ENCODE peak calls at places on chromosomes 6 and 20, in ten cellular contexts. M is breast epithelium, K is fibroblast of lung, X is endothelial cell of umbilical vein, U is neural crest cell, Q is stomach, F is endothelial cell, Z is cardiac muscle cell, E is BE2C, A is heart left ventricle. S is an unnamed sample.

GRCh38 chr20:40317156-40317790 is 371.8 kb downstream of the MAFB start:
- DNase-seq in M (peak), K (no peak), X (no peak), U (no peak), Q (no peak), F (no peak), Z (no peak), E (no peak), A (no peak), S (no peak)

GRCh38 chr6:20211037-20211940 is 980 bp downstream of the MBOAT1 start:
- DNase-seq in M (peak), K (peak), X (peak), U (no peak), Q (peak), F (no peak), Z (no peak), E (no peak), A (no peak), S (peak)

GRCh38 chr20:55386686-55387085 is 618.6 kb downstream of the CBLN4 start:
- DNase-seq in M (no peak), K (no peak), X (no peak), U (no peak), Q (no peak), F (no peak), Z (no peak), E (no peak), A (no peak), S (peak)

GRCh38 chr6:33197431-33198048 is 2.9 kb downstream of the RXRB start:
- DNase-seq in M (no peak), K (peak), X (peak), U (peak), Q (peak), F (no peak), Z (peak), E (peak), A (no peak), S (peak)

GRCh38 chr6:122615409-122615808 is 5.2 kb downstream of the PKIB start:
- DNase-seq in M (no peak), K (no peak), X (no peak), U (no peak), Q (no peak), F (no peak), Z (no peak), E (no peak), A (no peak), S (no peak)

GRCh38 chr6:52285174-52286068 is 879 bp upstream of the MCM3 start:
- DNase-seq in M (no peak), K (peak), X (no peak), U (no peak), Q (no peak), F (no peak), Z (peak), E (no peak), A (no peak), S (no peak)

GRCh38 chr20:25308671-25309394 is 60.9 kb downstream of the PYGB start:
- DNase-seq in M (no peak), K (peak), X (no peak), U (no peak), Q (no peak), F (no peak), Z (peak), E (no peak), A (no peak), S (no peak)

GRCh38 chr6:56279346-56280080 is 32.1 kb upstream of the COL21A1 start:
- DNase-seq in M (no peak), K (no peak), X (peak), U (no peak), Q (no peak), F (no peak), Z (peak), E (no peak), A (no peak), S (peak)

GRCh38 chr20:16674243-16674642 is 55.6 kb upstream of the SNRPB2 start:
- DNase-seq in M (no peak), K (no peak), X (no peak), U (no peak), Q (no peak), F (no peak), Z (no peak), E (no peak), A (no peak), S (no peak)

GRCh38 chr20:23121766-23122095 is 35.6 kb upstream of the CD93 start:
- DNase-seq in M (no peak), K (no peak), X (no peak), U (no peak), Q (no peak), F (no peak), Z (no peak), E (no peak), A (no peak), S (no peak)

GRCh38 chr20:10217517-10218410 is 866 bp upstream of the SNAP25 start:
- DNase-seq in M (peak), K (peak), X (peak), U (peak), Q (no peak), F (peak), Z (peak), E (peak), A (no peak), S (peak)

GRCh38 chr20:57656252-57656820 is 36.1 kb upstream of the ZBP1 start:
- DNase-seq in M (no peak), K (no peak), X (no peak), U (no peak), Q (peak), F (peak), Z (no peak), E (no peak), A (peak), S (no peak)

GRCh38 chr6:22827760-22828159 is 258.4 kb downstream of the HDGFL1 start:
- DNase-seq in M (no peak), K (no peak), X (no peak), U (no peak), Q (no peak), F (no peak), Z (peak), E (no peak), A (no peak), S (no peak)

GRCh38 chr6:36094238-36094637 is 36.1 kb upstream of the MAPK13 start:
- DNase-seq in M (no peak), K (no peak), X (no peak), U (no peak), Q (no peak), F (no peak), Z (no peak), E (no peak), A (no peak), S (no peak)

GRCh38 chr20:14919473-14920157 is 582.2 kb upstream of the FLRT3 start:
- DNase-seq in M (no peak), K (no peak), X (peak), U (no peak), Q (peak), F (no peak), Z (no peak), E (peak), A (no peak), S (peak)

GRCh38 chr20:57710841-57711240 is 1.0 kb upstream of the PMEPA1 start:
- DNase-seq in M (no peak), K (no peak), X (peak), U (no peak), Q (no peak), F (no peak), Z (no peak), E (no peak), A (no peak), S (no peak)

GRCh38 chr6:14066782-14067406 is 50.7 kb upstream of the CD83 start:
- DNase-seq in M (peak), K (peak), X (peak), U (no peak), Q (no peak), F (peak), Z (peak), E (peak), A (no peak), S (peak)

GRCh38 chr6:119067091-119067490 is 11.4 kb downstream of the FAM184A start:
- DNase-seq in M (no peak), K (no peak), X (no peak), U (no peak), Q (no peak), F (no peak), Z (no peak), E (no peak), A (no peak), S (no peak)

GRCh38 chr6:43773050-43773956 is 3.3 kb downstream of the VEGFA start:
- DNase-seq in M (peak), K (peak), X (peak), U (no peak), Q (peak), F (peak), Z (peak), E (peak), A (peak), S (peak)

GRCh38 chr6:123016431-123017110 is 20.5 kb downstream of the CLVS2 start:
- DNase-seq in M (no peak), K (no peak), X (no peak), U (no peak), Q (no peak), F (no peak), Z (no peak), E (no peak), A (no peak), S (no peak)

GRCh38 chr6:47524136-47524840 is 46.7 kb downstream of the CD2AP start:
- DNase-seq in M (no peak), K (no peak), X (peak), U (no peak), Q (no peak), F (no peak), Z (peak), E (no peak), A (no peak), S (no peak)

GRCh38 chr20:10047427-10047826 is 12.6 kb downstream of the ANKEF1 start:
- DNase-seq in M (no peak), K (peak), X (no peak), U (peak), Q (no peak), F (peak), Z (peak), E (peak), A (no peak), S (no peak)

GRCh38 chr6:136723780-136724179 is 68.5 kb downstream of the MAP3K5 start:
- DNase-seq in M (no peak), K (no peak), X (peak), U (no peak), Q (no peak), F (no peak), Z (no peak), E (no peak), A (no peak), S (peak)

GRCh38 chr20:23270427-23270911 is 80.1 kb upstream of the NXT1 start:
- DNase-seq in M (no peak), K (peak), X (peak), U (no peak), Q (no peak), F (peak), Z (peak), E (no peak), A (no peak), S (peak)

GRCh38 chr6:109834131-109834530 is 143.0 kb downstream of the FIG4 start:
- DNase-seq in M (no peak), K (peak), X (no peak), U (no peak), Q (no peak), F (no peak), Z (no peak), E (no peak), A (no peak), S (no peak)

GRCh38 chr6:42347456-42347855 is 104.3 kb downstream of the TRERF1 start:
- DNase-seq in M (no peak), K (no peak), X (no peak), U (no peak), Q (no peak), F (no peak), Z (no peak), E (no peak), A (no peak), S (no peak)

GRCh38 chr20:55893031-55893430 is 112.3 kb downstream of the CBLN4 start:
- DNase-seq in M (no peak), K (no peak), X (no peak), U (no peak), Q (no peak), F (no peak), Z (no peak), E (no peak), A (no peak), S (peak)

GRCh38 chr6:5318617-5319016 is 57.3 kb downstream of the FARS2 start:
- DNase-seq in M (no peak), K (no peak), X (no peak), U (no peak), Q (no peak), F (no peak), Z (no peak), E (peak), A (no peak), S (no peak)

GRCh38 chr6:36914227-36914794 is 28.6 kb downstream of the C6orf89 start:
- DNase-seq in M (peak), K (peak), X (peak), U (no peak), Q (peak), F (peak), Z (no peak), E (no peak), A (no peak), S (peak)

GRCh38 chr6:144334150-144334708 is 49.1 kb downstream of the UTRN start:
- DNase-seq in M (no peak), K (no peak), X (no peak), U (no peak), Q (no peak), F (no peak), Z (no peak), E (no peak), A (peak), S (no peak)

GRCh38 chr6:11740875-11741274 is 37.7 kb downstream of the ADTRP start:
- DNase-seq in M (no peak), K (no peak), X (no peak), U (no peak), Q (no peak), F (no peak), Z (no peak), E (no peak), A (no peak), S (no peak)

GRCh38 chr6:1027795-1028569 is 283.9 kb upstream of the FOXQ1 start:
- DNase-seq in M (no peak), K (peak), X (no peak), U (no peak), Q (no peak), F (no peak), Z (no peak), E (no peak), A (no peak), S (no peak)

GRCh38 chr6:6766230-6766905 is 177.8 kb downstream of the LY86 start:
- DNase-seq in M (no peak), K (no peak), X (no peak), U (no peak), Q (no peak), F (no peak), Z (no peak), E (no peak), A (no peak), S (no peak)

GRCh38 chr20:50251383-50251748 is 60.7 kb downstream of the CEBPB start:
- DNase-seq in M (no peak), K (no peak), X (no peak), U (no peak), Q (no peak), F (no peak), Z (no peak), E (no peak), A (no peak), S (no peak)

GRCh38 chr20:25499031-25499430 is 86.3 kb downstream of the NINL start:
- DNase-seq in M (no peak), K (no peak), X (no peak), U (no peak), Q (no peak), F (no peak), Z (no peak), E (no peak), A (no peak), S (no peak)

GRCh38 chr6:161100072-161100471 is 108.5 kb downstream of the MAP3K4 start:
- DNase-seq in M (no peak), K (no peak), X (no peak), U (no peak), Q (no peak), F (no peak), Z (no peak), E (peak), A (no peak), S (no peak)

GRCh38 chr6:31659649-31660223 is 842 bp downstream of the C6orf47 start:
- DNase-seq in M (no peak), K (peak), X (peak), U (no peak), Q (no peak), F (no peak), Z (peak), E (no peak), A (no peak), S (peak)

GRCh38 chr20:32052792-32053362 is 835 bp downstream of the HCK start:
- DNase-seq in M (no peak), K (no peak), X (no peak), U (no peak), Q (peak), F (no peak), Z (no peak), E (no peak), A (peak), S (no peak)

DNA sequence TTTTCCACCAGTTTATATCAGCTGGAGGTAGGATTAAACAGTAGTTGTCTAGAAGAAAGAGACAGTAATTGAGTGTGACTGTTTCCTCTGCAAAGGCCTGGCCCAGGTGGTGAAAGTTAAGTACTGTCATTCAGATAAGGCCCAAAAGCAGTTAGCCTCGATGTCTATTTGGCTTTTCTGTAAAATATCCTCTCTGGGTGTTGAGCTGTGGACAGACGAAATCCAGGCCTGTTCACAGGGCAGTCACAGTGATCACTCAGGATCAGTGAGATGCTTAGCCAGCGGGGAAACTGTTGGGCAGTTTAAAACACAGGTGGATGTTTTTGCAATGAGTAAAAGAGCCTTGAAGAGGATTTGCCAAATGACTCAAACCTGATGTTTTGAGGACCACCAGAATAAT is 22.0 kb upstream of the PRDM1 start:
- DNase-seq in M (no peak), K (no peak), X (no peak), U (no peak), Q (no peak), F (no peak), Z (no peak), E (peak), A (no peak), S (no peak)
- TF ChIP-seq CTCF in M (no peak), K (no peak), X (no peak), U (no peak), Q (no peak), F (no peak), Z (no peak), E (no peak), A (no peak), S (no peak)

GRCh38 chr20:44196278-44196677 is 9.3 kb upstream of the JPH2 start:
- DNase-seq in M (no peak), K (no peak), X (no peak), U (no peak), Q (no peak), F (no peak), Z (no peak), E (no peak), A (no peak), S (no peak)
- TF ChIP-seq CTCF in M (no peak), K (no peak), X (no peak), U (peak), Q (no peak), F (no peak), Z (peak), E (peak), A (no peak), S (no peak)

GRCh38 chr6:169954977-169955376 is 203.6 kb downstream of the ERMARD start:
- DNase-seq in M (no peak), K (no peak), X (no peak), U (no peak), Q (no peak), F (no peak), Z (no peak), E (no peak), A (no peak), S (no peak)

GRCh38 chr6:169953686-169954085 is 202.3 kb downstream of the ERMARD start:
- DNase-seq in M (no peak), K (no peak), X (no peak), U (no peak), Q (peak), F (no peak), Z (no peak), E (no peak), A (no peak), S (no peak)

GRCh38 chr6:169949501-169950097 is 198.2 kb downstream of the ERMARD start:
- DNase-seq in M (no peak), K (no peak), X (no peak), U (no peak), Q (no peak), F (no peak), Z (no peak), E (no peak), A (no peak), S (no peak)

GRCh38 chr6:169955796-169956493 is 204.5 kb downstream of the ERMARD start:
- DNase-seq in M (peak), K (no peak), X (no peak), U (no peak), Q (peak), F (no peak), Z (no peak), E (no peak), A (no peak), S (no peak)

GRCh38 chr6:169950558-169950957 is 199.1 kb downstream of the ERMARD start:
- DNase-seq in M (no peak), K (peak), X (no peak), U (no peak), Q (peak), F (no peak), Z (peak), E (peak), A (no peak), S (peak)
- TF ChIP-seq CTCF in M (no peak), K (peak), X (no peak), U (peak), Q (no peak), F (no peak), Z (peak), E (peak), A (peak), S (peak)

DNA sequence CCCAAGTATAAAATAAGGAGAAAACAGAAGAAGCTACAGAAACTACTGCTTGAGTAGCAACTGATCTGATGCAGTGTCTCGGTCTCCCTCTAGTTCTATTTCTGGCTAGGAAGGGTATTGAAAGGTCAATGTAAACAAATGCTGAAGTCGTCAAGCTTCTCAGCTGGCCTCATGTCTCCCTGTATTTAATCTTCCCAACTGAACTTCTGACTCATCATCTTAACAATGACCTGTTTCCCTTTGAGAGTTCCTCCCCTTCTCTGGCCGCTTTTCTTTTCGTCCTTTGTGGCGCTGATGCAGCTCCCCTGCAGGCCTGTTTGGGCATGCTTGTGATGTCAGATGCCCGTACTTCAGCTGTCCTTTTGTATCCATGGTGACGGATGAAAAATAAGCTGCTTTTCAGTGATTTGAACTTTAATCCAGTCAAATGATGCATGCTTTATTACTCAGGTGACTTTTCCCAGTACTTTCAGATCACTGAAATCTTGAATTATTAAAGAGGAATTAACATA is 7.8 kb upstream of the LCA5 start:
- DNase-seq in M (peak), K (peak), X (peak), U (peak), Q (peak), F (peak), Z (peak), E (peak), A (peak), S (peak)
- TF ChIP-seq CTCF in M (peak), K (peak), X (peak), U (peak), Q (no peak), F (peak), Z (peak), E (peak), A (peak), S (peak)

GRCh38 chr6:139374357-139375238 is at the start of gene CITED2:
- DNase-seq in M (peak), K (peak), X (peak), U (peak), Q (peak), F (peak), Z (peak), E (peak), A (peak), S (peak)
- TF ChIP-seq CTCF in M (peak), K (no peak), X (no peak), U (peak), Q (no peak), F (peak), Z (peak), E (peak), A (peak), S (peak)

GRCh38 chr6:128333581-128334223 is 186.7 kb downstream of the PTPRK start:
- DNase-seq in M (no peak), K (no peak), X (no peak), U (no peak), Q (no peak), F (no peak), Z (peak), E (no peak), A (no peak), S (no peak)

GRCh38 chr6:128323011-128323410 is 197.4 kb downstream of the PTPRK start:
- DNase-seq in M (no peak), K (no peak), X (no peak), U (no peak), Q (no peak), F (no peak), Z (no peak), E (no peak), A (no peak), S (no peak)

DNA sequence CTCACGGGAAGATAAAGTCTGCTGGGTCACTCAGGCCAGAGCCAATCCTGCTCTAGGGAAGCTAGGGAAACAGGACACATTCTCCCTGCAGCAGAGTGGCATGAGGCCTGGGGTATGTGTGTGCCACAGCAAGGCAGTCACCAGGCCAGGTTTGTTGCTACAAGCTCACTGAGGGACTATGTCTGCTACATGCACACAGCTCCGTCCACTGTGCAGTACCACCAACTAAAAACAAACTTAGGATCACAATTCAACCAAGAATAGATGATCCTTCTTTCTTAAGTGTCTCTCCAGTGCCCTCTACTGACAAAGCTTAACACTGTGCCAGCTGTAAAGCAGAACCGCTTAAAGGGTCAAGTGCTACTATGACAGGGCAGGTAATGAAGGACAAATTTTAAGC is 192.5 kb downstream of the PTPRK start:
- DNase-seq in M (no peak), K (peak), X (no peak), U (no peak), Q (no peak), F (peak), Z (peak), E (peak), A (no peak), S (peak)
- TF ChIP-seq CTCF in M (no peak), K (peak), X (peak), U (peak), Q (no peak), F (peak), Z (peak), E (peak), A (peak), S (peak)

GRCh38 chr6:126529605-126530004 is 189.7 kb downstream of the CENPW start:
- DNase-seq in M (no peak), K (no peak), X (no peak), U (no peak), Q (no peak), F (no peak), Z (no peak), E (no peak), A (no peak), S (no peak)
- TF ChIP-seq CTCF in M (no peak), K (no peak), X (no peak), U (no peak), Q (no peak), F (no peak), Z (no peak), E (no peak), A (no peak), S (no peak)